ENCODE peak calls at places on chromosome 15, in four cellular contexts. G is GM12878, D is K562, F is HepG2. I is an unnamed sample.
A peak's percentile ranks its signal among the peaks of the same experiment; 100 is the strongest.

GRCh38 chr15:25327671-25328070 is 111.2 kb downstream of the UBE3A start:
- DNase-seq in G (no peak), D (no peak), F (peak; percentile 23), I (no peak)

GRCh38 chr15:38267416-38268022 is 14.9 kb downstream of the SPRED1 start:
- DNase-seq in D (no peak), G (no peak), F (no peak), I (no peak)

GRCh38 chr15:85463976-85464375 is 83.6 kb downstream of the AKAP13 start:
- DNase-seq in F (no peak), G (no peak), D (no peak), I (no peak)

GRCh38 chr15:57373251-57373881 is 2.9 kb upstream of the CGNL1 start:
- DNase-seq in G (no peak), F (no peak), D (no peak), I (no peak)

GRCh38 chr15:31387483-31388118 is 61.0 kb downstream of the KLF13 start:
- DNase-seq in D (no peak), G (no peak), F (no peak), I (no peak)

GRCh38 chr15:84715442-84716035 is 400 bp downstream of the SEC11A start:
- DNase-seq in G (no peak), D (no peak), F (no peak), I (no peak)

GRCh38 chr15:61974759-61975158 is 85.5 kb downstream of the VPS13C start:
- DNase-seq in D (no peak), G (no peak), F (no peak), I (no peak)

GRCh38 chr15:72532991-72533601 is 59.0 kb downstream of the ARIH1 start:
- DNase-seq in G (no peak), D (no peak), F (peak; percentile 12), I (peak; percentile 52)

GRCh38 chr15:41798607-41799487 is 24.6 kb downstream of the MAPKBP1 start:
- DNase-seq in G (no peak), D (no peak), F (peak; percentile 56), I (no peak)

GRCh38 chr15:32682569-32682968 is 35.2 kb upstream of the GREM1 start:
- DNase-seq in F (no peak), D (no peak), G (no peak), I (no peak)

GRCh38 chr15:59918994-59919951 is 84.8 kb upstream of the FOXB1 start:
- DNase-seq in G (peak; percentile 57), F (no peak), D (no peak), I (no peak)

GRCh38 chr15:99109555-99110021 is 4.7 kb downstream of the SYNM start:
- DNase-seq in F (no peak), G (peak; percentile 48), D (no peak), I (no peak)

GRCh38 chr15:82832601-82833209 is 23.3 kb downstream of the WHAMM start:
- DNase-seq in F (no peak), G (peak; percentile 53), D (no peak), I (no peak)

GRCh38 chr15:90362936-90363212 is 10.8 kb downstream of the ZNF774 start:
- DNase-seq in G (no peak), F (no peak), D (no peak), I (no peak)

GRCh38 chr15:94052711-94053110 is 178.7 kb upstream of the MCTP2 start:
- DNase-seq in F (no peak), G (no peak), D (no peak), I (no peak)

GRCh38 chr15:52789601-52790165 is 453 bp downstream of the ONECUT1 start:
- DNase-seq in D (no peak), F (no peak), G (no peak), I (no peak)

GRCh38 chr15:41866263-41866703 is 27.6 kb downstream of the SPTBN5 start:
- DNase-seq in F (peak; percentile 31), G (no peak), D (peak; percentile 41), I (no peak)

GRCh38 chr15:100730655-100731240 is 128.4 kb downstream of the ASB7 start:
- DNase-seq in F (no peak), D (peak; percentile 2), G (no peak), I (no peak)

GRCh38 chr15:88794001-88794400 is 9.2 kb upstream of the ACAN start:
- DNase-seq in D (no peak), G (no peak), F (no peak), I (no peak)

GRCh38 chr15:40982855-40983254 is 29.6 kb downstream of the CHAC1 start:
- DNase-seq in G (no peak), D (no peak), F (no peak), I (no peak)

GRCh38 chr15:48696627-48697312 is 51.3 kb upstream of the FBN1 start:
- DNase-seq in G (no peak), D (peak; percentile 12), F (no peak), I (no peak)

GRCh38 chr15:89444855-89445254 is 51.5 kb downstream of the RHCG start:
- DNase-seq in D (no peak), G (no peak), F (no peak), I (peak; percentile 42)

GRCh38 chr15:52031542-52031941 is 12.5 kb downstream of the MAPK6 start:
- DNase-seq in F (no peak), D (no peak), G (no peak), I (no peak)

GRCh38 chr15:68561146-68561545 is 17.6 kb upstream of the CORO2B start:
- DNase-seq in F (no peak), D (no peak), G (no peak), I (no peak)
- TF ChIP-seq NR2C2 in F (no peak), D (no peak), G (no peak), I (no peak)

DNA sequence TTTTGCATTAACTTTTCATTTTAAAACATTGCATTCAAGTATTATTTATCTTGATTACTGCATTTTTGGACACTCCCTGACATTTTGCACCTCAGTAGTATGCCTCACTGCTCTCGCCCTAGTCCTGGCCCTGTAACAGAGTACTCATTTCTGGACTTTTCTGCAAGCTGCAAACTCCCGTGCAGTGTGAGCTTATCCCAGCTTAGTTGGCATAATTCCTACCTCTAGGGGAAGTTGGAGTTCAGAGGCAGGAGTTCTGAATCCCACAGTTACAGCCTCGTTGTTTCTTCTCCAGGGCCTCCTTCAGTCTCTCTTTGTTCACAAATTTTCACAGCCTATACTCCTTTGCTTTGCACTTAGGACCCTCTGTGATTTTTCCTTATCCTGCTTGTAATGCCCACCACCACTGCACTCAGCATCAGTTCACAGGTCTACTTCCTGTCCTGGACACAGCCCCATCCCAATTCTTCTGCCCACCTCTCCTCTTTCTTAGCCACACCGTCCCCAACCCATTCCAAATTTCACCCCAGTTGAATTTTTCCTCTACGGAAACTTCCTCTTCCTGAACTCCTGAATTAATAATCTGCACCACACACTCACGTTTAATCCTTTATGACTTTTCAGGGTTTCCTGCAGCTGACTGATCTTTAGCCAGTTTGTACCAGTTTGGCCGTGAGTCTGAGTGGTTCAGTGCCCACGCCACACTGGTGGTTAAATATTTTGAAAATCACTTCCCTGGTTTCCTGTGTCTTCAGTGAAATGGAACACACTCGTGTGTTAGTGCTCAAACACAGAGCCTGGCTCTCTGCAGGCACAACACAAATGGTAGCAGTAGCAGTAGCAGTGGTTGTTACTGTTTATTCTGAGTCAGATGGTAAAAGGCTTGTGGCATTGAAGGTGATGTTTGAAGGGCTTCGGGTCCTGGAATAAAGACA is 6.3 kb upstream of the CTSH start:
- DNase-seq in G (no peak), F (peak; percentile 61), D (no peak), I (no peak)
- TF ChIP-seq CBFB in G (no peak), F (no peak), D (no peak), I (no peak)

DNA sequence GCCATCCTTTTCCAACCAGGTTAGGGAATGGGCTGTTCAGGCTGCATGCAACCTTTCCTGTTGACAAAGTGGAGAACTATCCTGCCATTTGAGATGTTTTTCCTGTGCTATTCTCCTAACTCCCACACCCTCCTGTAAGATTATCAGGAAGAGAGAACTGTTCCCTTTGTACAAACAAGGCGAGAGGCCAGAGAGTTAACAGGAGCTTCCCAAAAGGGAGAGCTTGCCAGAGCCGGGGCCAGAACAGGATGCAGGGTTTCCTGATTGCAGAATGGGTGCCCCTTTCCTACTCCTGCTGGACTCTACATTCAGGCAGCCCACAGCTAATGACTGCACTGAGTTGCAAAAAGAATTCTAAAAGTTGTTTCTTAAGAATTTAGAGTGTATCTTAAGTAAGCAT is 17.1 kb downstream of the PML start:
- DNase-seq in F (no peak), G (no peak), D (no peak), I (no peak)
- TF ChIP-seq NR2C2 in F (no peak), G (no peak), D (no peak), I (no peak)

DNA sequence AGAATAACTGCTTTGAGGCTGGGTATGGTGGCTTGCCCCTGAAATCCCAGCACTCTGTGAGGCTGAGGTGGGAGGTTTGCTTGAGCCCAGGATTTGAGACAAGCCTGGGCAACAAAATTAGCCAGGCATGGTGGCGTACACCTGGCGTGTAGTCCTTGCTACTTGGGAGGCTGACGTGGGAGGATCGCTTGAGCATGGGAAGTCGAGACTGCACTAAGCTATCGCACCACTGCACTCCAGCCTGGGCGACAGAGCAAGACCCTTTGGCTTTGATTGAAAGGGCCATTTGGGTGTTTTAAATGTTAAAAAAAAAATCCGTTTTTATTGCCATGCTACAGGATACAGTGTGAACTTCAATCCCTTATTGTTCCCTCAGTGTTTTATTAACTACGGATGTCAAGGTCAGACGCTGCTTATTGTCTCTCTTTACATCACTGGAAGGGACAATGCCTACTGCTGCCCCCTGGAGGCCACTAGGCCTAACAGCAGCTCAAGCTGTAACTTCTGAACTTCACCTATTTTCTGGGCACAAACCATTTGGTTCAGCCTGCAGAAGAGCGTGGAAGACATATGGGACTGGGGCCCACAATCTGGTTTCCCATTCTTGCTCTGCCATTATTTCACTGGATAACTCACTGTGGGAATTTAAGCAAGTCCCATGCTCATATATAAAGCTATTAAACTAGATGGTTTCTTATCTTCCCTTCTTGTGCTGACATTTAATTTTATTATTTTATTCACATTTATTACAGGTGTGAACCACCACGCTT is 15.3 kb upstream of the IREB2 start:
- DNase-seq in F (peak; percentile 70), G (no peak), D (peak; percentile 67), I (peak; percentile 72)
- TF ChIP-seq CBFB in F (no peak), G (no peak), D (no peak), I (no peak)

GRCh38 chr15:45586990-45587860 is at the start of gene BLOC1S6:
- DNase-seq in G (peak; percentile 74), F (peak; percentile 91), D (peak; percentile 96), I (peak; percentile 88)

GRCh38 chr15:45585069-45585468 is 2.1 kb upstream of the BLOC1S6 start:
- DNase-seq in F (no peak), G (no peak), D (no peak), I (no peak)

GRCh38 chr15:45587861-45588170 is 637 bp downstream of the BLOC1S6 start:
- DNase-seq in D (no peak), F (no peak), G (no peak), I (no peak)

GRCh38 chr15:45581919-45582318 is 5.3 kb upstream of the BLOC1S6 start:
- DNase-seq in F (no peak), D (no peak), G (no peak), I (no peak)

DNA sequence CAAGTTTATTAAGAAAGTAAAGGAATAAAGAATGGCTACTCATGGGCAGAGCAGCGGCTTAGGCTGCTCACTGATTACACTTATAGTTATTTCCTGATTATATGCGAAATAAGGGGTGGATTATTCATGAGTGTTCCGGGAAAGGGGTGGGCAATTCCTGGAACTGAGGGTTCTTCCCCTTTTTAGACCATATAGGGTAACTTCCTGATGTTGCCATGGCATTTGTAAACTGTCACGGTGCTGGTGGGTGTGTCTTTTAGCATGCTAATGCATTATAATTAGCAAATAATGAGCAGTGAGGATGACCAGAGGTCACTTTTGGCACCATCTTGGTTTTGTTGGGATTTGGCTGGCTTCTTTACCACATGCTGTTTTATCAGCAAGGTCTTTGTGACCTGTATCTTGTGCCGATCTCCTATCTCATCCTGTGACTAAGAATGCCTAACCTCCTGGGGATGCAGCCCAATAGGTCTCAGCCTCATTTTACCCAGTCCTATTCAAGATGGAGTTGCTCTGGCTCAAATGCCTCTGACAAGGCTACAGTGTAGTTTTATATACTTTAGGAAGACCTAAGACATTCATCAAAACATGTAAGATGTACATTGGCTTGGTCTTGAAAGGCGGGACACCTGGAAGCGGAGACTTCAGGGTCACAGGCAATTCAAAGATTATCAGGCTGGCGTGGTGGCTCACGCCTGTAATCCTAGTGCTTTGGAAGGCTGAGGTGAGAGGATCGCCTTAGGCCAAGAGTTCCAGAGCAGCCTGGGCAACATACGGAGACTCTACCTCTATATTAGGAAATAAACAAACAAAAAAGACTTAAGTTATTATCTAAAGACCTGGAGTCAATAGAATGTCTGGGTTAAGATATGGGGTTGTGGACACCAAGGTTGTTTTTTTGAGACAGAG is 3.2 kb upstream of the BLOC1S6 start:
- DNase-seq in F (no peak), G (no peak), D (no peak), I (no peak)
- TF ChIP-seq NR2C2 in F (no peak), G (no peak), D (no peak), I (no peak)